ENCODE peak calls at places on chromosomes 1 and 21, in nine cellular contexts. Z, H, J, G, C, F, W, Q and M are unnamed samples.

GRCh38 chr1:170790651-170791071 is 126.7 kb downstream of the PRRX1 start:
- DNase-seq in J (no peak), C (no peak), H (no peak), Z (no peak), Q (no peak), W (no peak), F (peak), G (no peak), M (no peak)

GRCh38 chr1:70890408-70890807 is 157.2 kb downstream of the PTGER3 start:
- DNase-seq in Q (no peak), F (no peak), W (no peak), H (no peak), G (no peak), Z (no peak), C (no peak), J (no peak), M (no peak)

GRCh38 chr1:234659538-234659937 is 49.6 kb upstream of the IRF2BP2 start:
- DNase-seq in G (no peak), Q (no peak), J (no peak), W (peak), H (no peak), C (no peak), Z (peak), F (peak), M (no peak)

GRCh38 chr1:237702161-237702560 is 188.6 kb downstream of the ZP4 start:
- DNase-seq in J (no peak), W (no peak), H (no peak), Q (no peak), F (no peak), Z (no peak), G (no peak), C (no peak), M (no peak)

GRCh38 chr21:31408306-31409088 is 64.4 kb upstream of the TIAM1 start:
- DNase-seq in Z (no peak), H (no peak), C (no peak), J (no peak), G (no peak), F (no peak), Q (no peak), W (no peak), M (no peak)

GRCh38 chr1:67336783-67337182 is 29.1 kb downstream of the IL12RB2 start:
- DNase-seq in F (no peak), W (no peak), Z (no peak), Q (no peak), C (no peak), J (no peak), G (no peak), H (no peak), M (no peak)

GRCh38 chr1:62232885-62233284 is 38.2 kb downstream of the L1TD1 start:
- DNase-seq in W (no peak), G (no peak), J (no peak), Z (no peak), H (no peak), Q (no peak), F (no peak), C (no peak), M (no peak)

GRCh38 chr1:46691997-46692790 is 20.5 kb downstream of the TEX38 start:
- DNase-seq in F (no peak), J (no peak), Q (no peak), Z (no peak), W (no peak), C (no peak), G (no peak), H (no peak), M (no peak)

GRCh38 chr1:167964646-167965045 is 27.8 kb upstream of the MPC2 start:
- DNase-seq in H (no peak), Q (no peak), C (no peak), Z (no peak), F (no peak), G (no peak), J (no peak), W (no peak), M (no peak)

GRCh38 chr1:227890451-227891222 is 57.1 kb downstream of the WNT9A start:
- DNase-seq in J (peak), G (no peak), Q (no peak), H (no peak), C (peak), W (no peak), Z (no peak), F (no peak), M (no peak)

GRCh38 chr1:232577809-232578208 is 52.1 kb downstream of the SIPA1L2 start:
- DNase-seq in W (no peak), H (no peak), Q (no peak), F (peak), C (no peak), Z (no peak), J (no peak), G (no peak), M (no peak)

GRCh38 chr1:157955860-157956259 is 37.6 kb upstream of the KIRREL1 start:
- DNase-seq in Z (no peak), G (no peak), C (no peak), W (no peak), Q (no peak), J (no peak), F (no peak), H (no peak), M (no peak)

GRCh38 chr1:5481889-5482288 is 510.3 kb downstream of the NPHP4 start:
- DNase-seq in G (peak), W (no peak), Q (no peak), J (peak), C (no peak), Z (peak), F (no peak), H (peak), M (peak)

GRCh38 chr1:172779501-172779900 is 120.6 kb downstream of the FASLG start:
- DNase-seq in G (no peak), C (no peak), Z (no peak), W (no peak), H (no peak), Q (no peak), F (no peak), J (no peak), M (no peak)

GRCh38 chr1:96730574-96731298 is 9.2 kb downstream of the PTBP2 start:
- DNase-seq in G (no peak), J (no peak), W (no peak), Z (no peak), C (no peak), F (no peak), H (no peak), Q (no peak), M (no peak)

GRCh38 chr1:8821084-8821483 is 3.6 kb upstream of the RERE start:
- DNase-seq in Z (no peak), G (no peak), W (no peak), H (no peak), J (no peak), F (no peak), C (no peak), Q (no peak), M (no peak)

GRCh38 chr1:47524272-47524671 is 86.4 kb downstream of the FOXD2 start:
- DNase-seq in J (no peak), C (no peak), F (no peak), Q (no peak), Z (no peak), W (no peak), G (no peak), H (no peak), M (no peak)

GRCh38 chr1:56150441-56151215 is 428.7 kb downstream of the PLPP3 start:
- DNase-seq in H (no peak), J (no peak), F (no peak), W (no peak), C (no peak), Q (no peak), Z (no peak), G (no peak), M (no peak)

GRCh38 chr1:205497351-205497750 is 7.1 kb upstream of the CDK18 start:
- DNase-seq in G (no peak), C (no peak), Q (no peak), H (no peak), J (no peak), W (no peak), Z (no peak), F (no peak), M (no peak)

GRCh38 chr1:183276386-183276785 is 90.3 kb downstream of the LAMC2 start:
- DNase-seq in H (no peak), Z (no peak), W (no peak), J (no peak), Q (no peak), F (no peak), G (no peak), C (peak), M (no peak)

GRCh38 chr1:184379111-184379752 is 7.6 kb upstream of the C1orf21 start:
- DNase-seq in G (no peak), F (no peak), Z (no peak), J (no peak), Q (no peak), C (no peak), W (peak), H (no peak), M (no peak)

GRCh38 chr1:75265792-75266191 is 131.6 kb downstream of the LHX8 start:
- DNase-seq in Q (no peak), C (no peak), H (no peak), J (no peak), Z (peak), W (peak), F (peak), G (peak), M (peak)

GRCh38 chr21:42535602-42536171 is 22.0 kb downstream of the SLC37A1 start:
- DNase-seq in G (peak), C (peak), W (no peak), F (no peak), J (no peak), H (no peak), Q (peak), Z (no peak), M (no peak)

GRCh38 chr1:186183970-186184628 is 191.0 kb downstream of the TPR start:
- DNase-seq in J (no peak), Z (no peak), Q (no peak), G (no peak), C (no peak), H (no peak), F (peak), W (no peak), M (no peak)

GRCh38 chr1:34176830-34177613 is at the start of gene C1orf94:
- DNase-seq in Z (no peak), J (no peak), F (no peak), C (no peak), G (no peak), Q (no peak), W (no peak), H (no peak), M (no peak)

GRCh38 chr21:27694667-27695066 is 727.8 kb upstream of the ADAMTS5 start:
- DNase-seq in W (no peak), Z (no peak), F (no peak), C (no peak), H (no peak), Q (no peak), J (no peak), G (no peak), M (no peak)

GRCh38 chr1:92949937-92950817 is 11.1 kb downstream of the DIPK1A start:
- DNase-seq in H (no peak), G (no peak), F (peak), W (no peak), J (no peak), Z (no peak), Q (no peak), C (no peak), M (no peak)

GRCh38 chr1:7223334-7224080 is 438.3 kb downstream of the CAMTA1 start:
- DNase-seq in Z (no peak), J (no peak), Q (no peak), C (no peak), F (peak), H (no peak), W (no peak), G (no peak), M (no peak)

GRCh38 chr1:79391896-79392295 is 385.4 kb upstream of the ADGRL4 start:
- DNase-seq in J (no peak), F (no peak), G (no peak), Z (no peak), C (no peak), H (no peak), W (no peak), Q (no peak), M (no peak)

GRCh38 chr1:209076688-209077087 is 506.8 kb upstream of the CAMK1G start:
- DNase-seq in G (peak), J (no peak), H (no peak), C (no peak), Z (peak), W (no peak), Q (no peak), F (no peak), M (no peak)

GRCh38 chr21:36126166-36126565 is 8.7 kb upstream of the CBR3 start:
- DNase-seq in J (no peak), W (no peak), H (no peak), F (no peak), G (no peak), Z (no peak), C (no peak), Q (no peak), M (no peak)

GRCh38 chr1:167705250-167705649 is 16.5 kb upstream of the MPZL1 start:
- DNase-seq in G (no peak), H (no peak), Z (no peak), J (no peak), C (no peak), Q (peak), F (no peak), W (no peak), M (no peak)

GRCh38 chr21:24045775-24046215 is 1561.5 kb downstream of the MRPL39 start:
- DNase-seq in Z (no peak), F (peak), H (no peak), W (peak), C (peak), Q (peak), J (no peak), G (no peak), M (peak)

GRCh38 chr21:45516671-45517151 is 25.5 kb downstream of the SLC19A1 start:
- DNase-seq in J (no peak), G (no peak), Q (no peak), C (peak), F (no peak), W (no peak), H (no peak), Z (no peak), M (no peak)

GRCh38 chr1:35577071-35577998 is 4.2 kb downstream of the TFAP2E start:
- DNase-seq in Z (no peak), Q (peak), J (no peak), F (no peak), W (no peak), H (peak), G (peak), C (no peak), M (no peak)

GRCh38 chr1:78490861-78491310 is at the start of gene PTGFR:
- DNase-seq in H (no peak), Z (no peak), G (no peak), F (peak), J (peak), Q (no peak), W (peak), C (no peak), M (peak)

GRCh38 chr21:25733859-25734653 is 648 bp downstream of the ATP5PF start:
- DNase-seq in F (peak), J (no peak), W (peak), Q (no peak), Z (no peak), G (peak), C (no peak), H (peak), M (no peak)

GRCh38 chr1:228369608-228370438 is 36.8 kb downstream of the TRIM11 start:
- DNase-seq in W (no peak), H (no peak), F (no peak), C (no peak), Q (no peak), Z (no peak), G (no peak), J (no peak), M (no peak)

GRCh38 chr1:186643600-186643999 is 36.6 kb downstream of the PTGS2 start:
- DNase-seq in C (no peak), F (no peak), J (no peak), H (no peak), Z (no peak), G (no peak), Q (no peak), W (no peak), M (no peak)

DNA sequence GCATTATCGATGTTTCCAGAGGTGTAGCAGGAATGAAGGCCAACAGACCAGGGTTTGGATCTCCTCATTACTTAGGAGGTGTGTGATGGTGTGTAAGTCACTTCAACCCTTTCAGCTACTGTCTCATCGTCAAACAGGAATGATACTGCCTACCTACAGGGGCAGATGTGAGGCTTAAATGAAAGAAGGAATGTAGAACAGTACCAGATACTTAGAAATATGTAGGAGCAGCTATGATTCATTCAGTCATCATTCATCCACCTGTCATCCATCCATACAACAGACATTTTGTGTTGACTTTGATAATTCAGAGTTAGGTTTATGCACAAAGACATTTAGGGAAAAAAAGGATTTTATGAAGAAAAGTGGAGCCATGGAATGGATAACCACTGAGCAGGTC is 486.9 kb upstream of the DAB1 start:
- DNase-seq in G (no peak), F (no peak), Q (no peak), H (no peak), C (no peak), W (no peak), Z (no peak), J (no peak), M (no peak)
- TF ChIP-seq CTCF in G (no peak), F (no peak), Q (no peak), H (no peak), C (no peak), W (no peak), Z (no peak), J (no peak), M (no peak)

DNA sequence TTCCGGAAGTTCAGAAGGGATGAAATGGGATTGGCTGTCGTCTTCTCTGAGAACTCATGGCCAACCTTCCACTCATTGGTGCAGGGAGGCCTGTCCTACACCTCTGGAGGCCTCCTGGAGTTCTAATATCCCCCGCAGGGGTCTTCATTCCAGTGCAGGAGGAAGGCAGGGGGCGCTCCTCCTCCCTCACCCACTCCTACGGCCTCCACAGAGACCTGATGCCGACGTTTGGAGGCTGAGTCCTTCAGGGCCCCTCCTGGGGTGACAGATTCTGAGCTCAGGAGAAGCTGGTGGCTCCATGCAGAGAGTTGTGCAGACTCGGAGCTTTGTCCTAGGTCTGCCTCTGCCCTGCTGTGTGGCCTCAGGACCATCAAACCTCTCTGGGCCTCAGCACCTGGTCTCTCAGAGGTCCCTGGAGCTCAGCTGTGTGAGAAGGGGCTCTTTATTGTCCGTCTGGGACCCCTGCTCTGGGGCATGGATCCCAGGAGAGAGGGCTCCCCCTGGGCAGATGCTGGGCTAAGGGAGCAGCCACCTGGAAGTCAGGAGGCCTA is 102.3 kb upstream of the WNT4 start:
- DNase-seq in Q (no peak), F (no peak), H (no peak), G (no peak), Z (no peak), J (no peak), C (no peak), W (no peak), M (no peak)
- TF ChIP-seq CTCF in Q (no peak), F (no peak), H (no peak), G (no peak), Z (no peak), J (no peak), C (no peak), W (no peak), M (no peak)

GRCh38 chr1:154934358-154934948 is 2.1 kb downstream of the PMVK start:
- DNase-seq in H (no peak), F (no peak), J (no peak), W (no peak), C (no peak), Q (no peak), G (no peak), Z (no peak), M (no peak)

GRCh38 chr1:154935749-154936415 is 637 bp downstream of the PMVK start:
- DNase-seq in W (peak), C (no peak), G (no peak), F (no peak), Q (no peak), J (no peak), Z (no peak), H (no peak), M (no peak)

GRCh38 chr1:154937051-154937987 is 800 bp upstream of the PMVK start:
- DNase-seq in F (peak), Q (peak), J (peak), Z (peak), G (peak), W (peak), H (peak), C (peak), M (no peak)

GRCh38 chr1:154937988-154938386 is 1.5 kb upstream of the PMVK start:
- DNase-seq in W (no peak), H (no peak), C (no peak), F (no peak), Z (no peak), G (no peak), Q (no peak), J (no peak), M (no peak)

GRCh38 chr1:154936416-154937050 is at the start of gene PMVK:
- DNase-seq in Z (peak), C (peak), H (peak), F (peak), W (peak), Q (peak), G (peak), J (peak), M (peak)
- TF ChIP-seq CTCF in Z (peak), C (no peak), H (no peak), F (peak), W (peak), Q (peak), G (peak), J (peak), M (peak)

GRCh38 chr1:246198141-246198820 is 308.8 kb downstream of the SMYD3 start:
- DNase-seq in G (no peak), J (no peak), F (no peak), C (no peak), H (no peak), Z (no peak), W (no peak), Q (no peak), M (no peak)

GRCh38 chr1:246200225-246200624 is 306.9 kb downstream of the SMYD3 start:
- DNase-seq in Q (no peak), W (no peak), H (no peak), C (no peak), Z (no peak), G (no peak), J (no peak), F (no peak), M (no peak)

GRCh38 chr1:246199086-246199485 is 308.0 kb downstream of the SMYD3 start:
- DNase-seq in Z (no peak), W (no peak), J (no peak), Q (no peak), F (no peak), C (no peak), G (no peak), H (no peak), M (no peak)

GRCh38 chr1:246200738-246201137 is 306.3 kb downstream of the SMYD3 start:
- DNase-seq in Q (no peak), Z (no peak), W (no peak), C (no peak), H (no peak), J (no peak), G (no peak), F (no peak), M (no peak)

GRCh38 chr1:246203180-246203579 is 303.9 kb downstream of the SMYD3 start:
- DNase-seq in F (no peak), Q (no peak), G (no peak), C (no peak), W (no peak), Z (no peak), H (no peak), J (no peak), M (no peak)
- TF ChIP-seq CTCF in F (no peak), Q (no peak), G (no peak), C (no peak), W (no peak), Z (peak), H (no peak), J (no peak), M (no peak)

GRCh38 chr1:203610061-203610460 is 16.6 kb upstream of the ATP2B4 start:
- DNase-seq in J (no peak), W (no peak), Z (no peak), C (no peak), H (no peak), F (no peak), Q (no peak), G (no peak), M (no peak)

GRCh38 chr1:203619091-203619780 is 7.4 kb upstream of the ATP2B4 start:
- DNase-seq in Q (no peak), J (no peak), F (no peak), C (no peak), W (no peak), G (no peak), H (no peak), Z (no peak), M (no peak)

GRCh38 chr1:203612932-203613682 is 13.5 kb upstream of the ATP2B4 start:
- DNase-seq in J (no peak), Z (no peak), F (no peak), Q (peak), H (no peak), G (no peak), C (no peak), W (no peak), M (no peak)

GRCh38 chr1:203615182-203615581 is 11.4 kb upstream of the ATP2B4 start:
- DNase-seq in G (no peak), H (no peak), F (no peak), J (no peak), W (no peak), Q (no peak), Z (no peak), C (no peak), M (no peak)
- TF ChIP-seq CTCF in G (no peak), H (no peak), F (no peak), J (no peak), W (no peak), Q (no peak), Z (no peak), C (no peak), M (no peak)